ENCODE peak calls at places on chromosome 17, in nine cellular contexts. W is HCEC 1CT, C is NCI-H1436, A is neuronal stem cell, Z is pulmonary artery endothelial cell, Y is colonic mucosa, V is heart left ventricle, H is iPS-NIHi11, L is choroid plexus epithelial cell. K is an unnamed sample.

GRCh38 chr17:10657123-10657522 is at the start of gene MYH3:
- DNase-seq in W (no peak), C (no peak), A (no peak), Z (no peak), Y (no peak), V (no peak), H (no peak), L (no peak), K (no peak)

GRCh38 chr17:68356520-68356919 is 65.2 kb downstream of the ARSG start:
- DNase-seq in W (no peak), C (no peak), A (no peak), Z (no peak), Y (peak; percentile 23), V (no peak), H (no peak), L (peak; percentile 49), K (no peak)

GRCh38 chr17:44972953-44973352 is 4.8 kb upstream of the C1QL1 start:
- DNase-seq in W (peak; percentile 80), C (no peak), A (no peak), Z (no peak), Y (no peak), V (no peak), H (no peak), L (no peak), K (peak; percentile 77)

GRCh38 chr17:77594416-77595209 is 363.9 kb upstream of the TNRC6C start:
- DNase-seq in W (no peak), C (no peak), A (no peak), Z (no peak), Y (no peak), V (no peak), H (no peak), L (no peak), K (no peak)

GRCh38 chr17:36469733-36470132 is 16.7 kb upstream of the ZNHIT3 start:
- DNase-seq in W (no peak), C (no peak), A (no peak), Z (no peak), Y (no peak), V (no peak), H (no peak), L (no peak), K (no peak)

GRCh38 chr17:1577186-1577585 is 14.6 kb upstream of the PITPNA start:
- DNase-seq in W (peak; percentile 62), C (no peak), A (no peak), Z (peak; percentile 40), Y (peak; percentile 70), V (peak; percentile 92), H (peak; percentile 72), L (peak; percentile 84), K (peak; percentile 91)

GRCh38 chr17:3804503-3804931 is 3.5 kb upstream of the ITGAE start:
- DNase-seq in W (no peak), C (no peak), A (no peak), Z (no peak), Y (no peak), V (no peak), H (no peak), L (peak; percentile 69), K (no peak)

GRCh38 chr17:9974460-9975381 is 69.7 kb upstream of the RCVRN start:
- DNase-seq in W (no peak), C (no peak), A (no peak), Z (no peak), Y (no peak), V (no peak), H (no peak), L (no peak), K (no peak)

GRCh38 chr17:16954541-16954940 is 17.4 kb downstream of the TNFRSF13B start:
- DNase-seq in W (no peak), C (no peak), A (no peak), Z (no peak), Y (no peak), V (no peak), H (no peak), L (no peak), K (no peak)

GRCh38 chr17:37743612-37743874 is 1.3 kb downstream of the HNF1B start:
- DNase-seq in W (no peak), C (no peak), A (no peak), Z (no peak), Y (peak; percentile 80), V (no peak), H (peak; percentile 26), L (no peak), K (no peak)

GRCh38 chr17:39002991-39003715 is 36.0 kb upstream of the FBXO47 start:
- DNase-seq in W (no peak), C (no peak), A (no peak), Z (no peak), Y (peak; percentile 55), V (peak; percentile 85), H (no peak), L (peak; percentile 56), K (no peak)

GRCh38 chr17:32496348-32497078 is 9.7 kb downstream of the CDK5R1 start:
- DNase-seq in W (peak; percentile 90), C (no peak), A (no peak), Z (no peak), Y (no peak), V (peak; percentile 51), H (no peak), L (peak; percentile 67), K (peak; percentile 97)

GRCh38 chr17:77376795-77377751 is 236.3 kb downstream of the SEC14L1 start:
- DNase-seq in W (no peak), C (no peak), A (no peak), Z (no peak), Y (no peak), V (peak; percentile 63), H (no peak), L (peak; percentile 76), K (no peak)

GRCh38 chr17:16934836-16935235 is 37.1 kb downstream of the TNFRSF13B start:
- DNase-seq in W (no peak), C (no peak), A (no peak), Z (no peak), Y (no peak), V (no peak), H (no peak), L (no peak), K (no peak)

GRCh38 chr17:12831839-12832238 is 42.5 kb downstream of the ARHGAP44 start:
- DNase-seq in W (no peak), C (no peak), A (no peak), Z (no peak), Y (no peak), V (no peak), H (no peak), L (no peak), K (no peak)

GRCh38 chr17:75848523-75849303 is 4.5 kb upstream of the UNC13D start:
- DNase-seq in W (no peak), C (peak; percentile 68), A (peak; percentile 62), Z (no peak), Y (peak; percentile 93), V (peak; percentile 81), H (peak; percentile 70), L (peak; percentile 66), K (no peak)

GRCh38 chr17:39118674-39119419 is 32.6 kb downstream of the PLXDC1 start:
- DNase-seq in W (no peak), C (no peak), A (no peak), Z (no peak), Y (no peak), V (peak; percentile 30), H (no peak), L (no peak), K (no peak)

GRCh38 chr17:41617698-41618097 is 5.1 kb upstream of the KRT16 start:
- DNase-seq in W (no peak), C (no peak), A (no peak), Z (no peak), Y (no peak), V (no peak), H (no peak), L (no peak), K (no peak)

GRCh38 chr17:58539703-58540102 is 25.3 kb upstream of the MTMR4 start:
- DNase-seq in W (no peak), C (no peak), A (no peak), Z (no peak), Y (no peak), V (no peak), H (no peak), L (no peak), K (no peak)

GRCh38 chr17:55421179-55421934 is at the start of gene MMD:
- DNase-seq in W (peak; percentile 28), C (no peak), A (peak; percentile 62), Z (no peak), Y (peak; percentile 77), V (peak; percentile 45), H (no peak), L (no peak), K (no peak)

GRCh38 chr17:1087381-1088241 is 90.7 kb downstream of the TIMM22 start:
- DNase-seq in W (no peak), C (peak; percentile 75), A (no peak), Z (peak; percentile 50), Y (peak; percentile 89), V (peak; percentile 87), H (peak; percentile 90), L (no peak), K (no peak)

GRCh38 chr17:14579716-14580115 is 278.8 kb downstream of the HS3ST3B1 start:
- DNase-seq in W (no peak), C (no peak), A (no peak), Z (no peak), Y (no peak), V (no peak), H (peak; percentile 13), L (no peak), K (no peak)

GRCh38 chr17:78785663-78786057 is 3.6 kb upstream of the CYTH1 start:
- DNase-seq in W (no peak), C (no peak), A (no peak), Z (no peak), Y (no peak), V (peak; percentile 9), H (no peak), L (no peak), K (no peak)

GRCh38 chr17:5630434-5630833 is 46.1 kb upstream of the NLRP1 start:
- DNase-seq in W (no peak), C (no peak), A (no peak), Z (peak; percentile 22), Y (no peak), V (no peak), H (no peak), L (no peak), K (peak; percentile 73)

GRCh38 chr17:29591737-29592624 is 951 bp upstream of the ANKRD13B start:
- DNase-seq in W (peak; percentile 69), C (peak; percentile 95), A (peak; percentile 91), Z (no peak), Y (peak; percentile 95), V (peak; percentile 88), H (peak; percentile 88), L (peak; percentile 76), K (peak; percentile 79)

GRCh38 chr17:5662409-5663150 is 78.3 kb upstream of the NLRP1 start:
- DNase-seq in W (no peak), C (no peak), A (no peak), Z (no peak), Y (no peak), V (no peak), H (no peak), L (no peak), K (no peak)

GRCh38 chr17:15944720-15945492 is at the start of gene ADORA2B:
- DNase-seq in W (peak; percentile 74), C (peak; percentile 21), A (peak; percentile 72), Z (no peak), Y (peak; percentile 75), V (peak; percentile 56), H (peak; percentile 96), L (peak; percentile 69), K (peak; percentile 79)

K was measured in LHCN-M2.